ENCODE peak calls at places on chromosomes 12 and 14, in eight cellular contexts. R, F, C, S, G, J, V and Y are unnamed samples. For H3K4me1, the result is how much of the 10 kb centered on the place peaks cover.

GRCh38 chr14:52318829-52319604 is 4.9 kb downstream of the PTGER2 start:
- DNase-seq in R (no peak), F (no peak), C (no peak), S (no peak), G (no peak), J (no peak), V (no peak), Y (no peak)

GRCh38 chr12:58314610-58315009 is 373.2 kb downstream of the ATP23 start:
- DNase-seq in R (no peak), F (no peak), C (no peak), S (no peak), G (no peak), J (no peak), V (no peak), Y (no peak)

GRCh38 chr12:70332236-70332635 is 33.9 kb upstream of the KCNMB4 start:
- DNase-seq in R (no peak), F (no peak), C (no peak), S (no peak), G (no peak), J (no peak), V (no peak), Y (no peak)

GRCh38 chr12:52387859-52388258 is 2.4 kb upstream of the KRT84 start:
- DNase-seq in R (no peak), F (peak), C (no peak), S (no peak), G (no peak), J (no peak), V (no peak), Y (no peak)

GRCh38 chr14:105069887-105070759 is 4.9 kb upstream of the GPR132 start:
- DNase-seq in R (peak), F (peak), C (peak), S (no peak), G (peak), J (no peak), V (no peak), Y (peak)

GRCh38 chr14:74491952-74492351 is 1.2 kb downstream of the NPC2 start:
- DNase-seq in R (no peak), F (no peak), C (no peak), S (no peak), G (no peak), J (peak), V (no peak), Y (no peak)

GRCh38 chr12:7940906-7941305 is 4.9 kb upstream of the SLC2A3 start:
- DNase-seq in R (no peak), F (no peak), C (no peak), S (no peak), G (no peak), J (no peak), V (no peak), Y (no peak)

GRCh38 chr14:36529062-36529461 is 9.0 kb upstream of the NKX2-1 start:
- DNase-seq in R (no peak), F (no peak), C (no peak), S (no peak), G (no peak), J (peak), V (no peak), Y (no peak)

GRCh38 chr12:12443482-12443881 is 86.6 kb downstream of the BORCS5 start:
- DNase-seq in R (no peak), F (no peak), C (no peak), S (no peak), G (peak), J (no peak), V (no peak), Y (no peak)

GRCh38 chr12:3263282-3263681 is 186.1 kb downstream of the TSPAN9 start:
- DNase-seq in R (no peak), F (no peak), C (no peak), S (no peak), G (no peak), J (no peak), V (no peak), Y (no peak)

GRCh38 chr14:68626386-68626785 is 166.5 kb downstream of the ZFP36L1 start:
- DNase-seq in R (no peak), F (peak), C (no peak), S (no peak), G (peak), J (no peak), V (no peak), Y (no peak)

GRCh38 chr14:72164420-72165150 is 232.4 kb downstream of the RGS6 start:
- DNase-seq in R (no peak), F (no peak), C (no peak), S (no peak), G (no peak), J (no peak), V (no peak), Y (no peak)

GRCh38 chr12:106342397-106343212 is 14.9 kb upstream of the POLR3B start:
- DNase-seq in R (peak), F (no peak), C (peak), S (peak), G (peak), J (no peak), V (no peak), Y (no peak)

GRCh38 chr12:9782547-9783382 is 22.1 kb upstream of the CD69 start:
- DNase-seq in R (no peak), F (no peak), C (no peak), S (no peak), G (no peak), J (no peak), V (no peak), Y (no peak)

GRCh38 chr12:40325349-40325960 is 100.7 kb downstream of the LRRK2 start:
- DNase-seq in R (no peak), F (no peak), C (no peak), S (no peak), G (no peak), J (peak), V (no peak), Y (no peak)

GRCh38 chr12:67452119-67452805 is 183.1 kb downstream of the CAND1 start:
- DNase-seq in R (no peak), F (no peak), C (no peak), S (no peak), G (no peak), J (peak), V (no peak), Y (no peak)

GRCh38 chr12:53172352-53172751 is 8.2 kb upstream of the ZNF740 start:
- DNase-seq in R (no peak), F (no peak), C (no peak), S (no peak), G (no peak), J (no peak), V (no peak), Y (no peak)

GRCh38 chr12:20501958-20502357 is 133.6 kb downstream of the PDE3A start:
- DNase-seq in R (no peak), F (no peak), C (no peak), S (no peak), G (no peak), J (no peak), V (no peak), Y (no peak)

GRCh38 chr14:65069874-65070709 is 32.2 kb downstream of the MAX start:
- DNase-seq in R (no peak), F (peak), C (peak), S (no peak), G (no peak), J (peak), V (no peak), Y (no peak)

GRCh38 chr12:72141381-72141780 is 130.8 kb upstream of the TRHDE start:
- DNase-seq in R (no peak), F (no peak), C (no peak), S (no peak), G (no peak), J (peak), V (no peak), Y (no peak)

GRCh38 chr12:10052111-10052913 is 21.8 kb downstream of the CLEC9A start:
- DNase-seq in R (no peak), F (no peak), C (no peak), S (no peak), G (no peak), J (peak), V (no peak), Y (no peak)

GRCh38 chr14:50798048-50798421 is 32.9 kb downstream of the NIN start:
- DNase-seq in R (no peak), F (no peak), C (no peak), S (no peak), G (no peak), J (no peak), V (no peak), Y (no peak)

GRCh38 chr12:84842406-84843013 is 70.1 kb downstream of the SLC6A15 start:
- DNase-seq in R (no peak), F (no peak), C (no peak), S (no peak), G (no peak), J (peak), V (no peak), Y (no peak)

GRCh38 chr12:89412665-89413064 is 60.4 kb upstream of the DUSP6 start:
- DNase-seq in R (no peak), F (no peak), C (no peak), S (no peak), G (no peak), J (no peak), V (no peak), Y (no peak)

GRCh38 chr12:58814036-58814435 is 106.3 kb downstream of the LRIG3 start:
- DNase-seq in R (no peak), F (no peak), C (no peak), S (no peak), G (no peak), J (no peak), V (no peak), Y (no peak)

GRCh38 chr14:77498984-77499527 is 440 bp upstream of the ISM2 start:
- DNase-seq in R (no peak), F (peak), C (no peak), S (no peak), G (no peak), J (no peak), V (no peak), Y (no peak)

GRCh38 chr12:106274575-106275081 is 26.8 kb upstream of the CKAP4 start:
- DNase-seq in R (no peak), F (no peak), C (no peak), S (no peak), G (no peak), J (no peak), V (no peak), Y (no peak)

GRCh38 chr12:40236357-40236850 is 11.6 kb downstream of the LRRK2 start:
- DNase-seq in R (no peak), F (no peak), C (no peak), S (no peak), G (no peak), J (no peak), V (no peak), Y (no peak)

GRCh38 chr14:60094306-60094897 is 2.7 kb downstream of the PCNX4 start:
- DNase-seq in R (no peak), F (no peak), C (no peak), S (no peak), G (no peak), J (no peak), V (no peak), Y (no peak)

GRCh38 chr12:132700212-132700913 is 10.3 kb upstream of the PGAM5 start:
- DNase-seq in R (no peak), F (no peak), C (no peak), S (no peak), G (no peak), J (no peak), V (no peak), Y (no peak)

GRCh38 chr14:57865066-57865449 is 834 bp downstream of the SLC35F4 start:
- DNase-seq in R (peak), F (no peak), C (no peak), S (no peak), G (no peak), J (no peak), V (no peak), Y (no peak)

GRCh38 chr14:87131879-87132278 is 861.1 kb downstream of the GALC start:
- DNase-seq in R (no peak), F (no peak), C (no peak), S (no peak), G (no peak), J (no peak), V (no peak), Y (no peak)

GRCh38 chr12:77617818-77618217 is 212.9 kb upstream of the NAV3 start:
- DNase-seq in R (no peak), F (no peak), C (no peak), S (no peak), G (no peak), J (no peak), V (no peak), Y (no peak)

GRCh38 chr14:94598816-94599655 is 13.2 kb upstream of the SERPINA3 start:
- DNase-seq in R (peak), F (no peak), C (no peak), S (peak), G (peak), J (no peak), V (no peak), Y (no peak)

GRCh38 chr14:34943506-34943905 is 39.3 kb upstream of the SRP54 start:
- DNase-seq in R (no peak), F (no peak), C (no peak), S (no peak), G (no peak), J (no peak), V (no peak), Y (no peak)

GRCh38 chr12:12333407-12333831 is 16.6 kb downstream of the MANSC1 start:
- DNase-seq in R (no peak), F (no peak), C (no peak), S (no peak), G (no peak), J (no peak), V (no peak), Y (no peak)

GRCh38 chr14:71166434-71166833 is 259.2 kb downstream of the PCNX1 start:
- DNase-seq in R (no peak), F (no peak), C (no peak), S (no peak), G (no peak), J (no peak), V (no peak), Y (no peak)

DNA sequence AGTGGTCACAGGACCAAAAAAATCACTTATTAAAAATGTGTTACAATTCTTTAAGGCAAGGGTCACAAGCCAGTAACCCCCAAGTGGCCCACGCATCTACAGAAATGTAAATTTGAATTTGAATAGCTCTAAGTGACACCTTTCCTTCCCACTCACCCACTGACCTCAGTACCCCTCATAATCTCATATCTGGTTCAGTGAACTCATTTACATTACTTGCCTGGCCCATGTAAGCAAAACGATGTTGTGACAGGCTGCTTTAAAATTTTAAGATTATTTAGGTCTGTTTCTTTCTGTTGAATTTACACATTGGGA is 27.4 kb downstream of the NELL2 start:
- DNase-seq in R (no peak), F (no peak), C (no peak), S (no peak), G (no peak), J (no peak), V (no peak), Y (no peak)
- H3K4me1 ChIP-seq in R (under half), F (under half), C (under half), S (under half), G (under half), J (under half), V (under half), Y (under half)

GRCh38 chr14:81423504-81423903 is 23.4 kb upstream of the STON2 start:
- DNase-seq in R (peak), F (no peak), C (peak), S (peak), G (peak), J (no peak), V (no peak), Y (no peak)
- H3K27ac ChIP-seq in R (no peak), F (peak), C (peak), S (peak), G (peak), J (no peak), V (no peak), Y (no peak)

GRCh38 chr14:20807304-20807956 is 4.8 kb upstream of the RNASE1 start:
- DNase-seq in R (no peak), F (no peak), C (no peak), S (no peak), G (no peak), J (no peak), V (no peak), Y (no peak)

GRCh38 chr14:20808084-20808483 is 5.4 kb upstream of the RNASE1 start:
- DNase-seq in R (no peak), F (no peak), C (no peak), S (no peak), G (no peak), J (no peak), V (no peak), Y (no peak)

GRCh38 chr14:20811994-20812393 is 9.3 kb upstream of the RNASE1 start:
- DNase-seq in R (peak), F (no peak), C (peak), S (no peak), G (peak), J (no peak), V (no peak), Y (no peak)

GRCh38 chr14:20812576-20812975 is 9.9 kb upstream of the RNASE1 start:
- DNase-seq in R (no peak), F (no peak), C (no peak), S (no peak), G (no peak), J (no peak), V (no peak), Y (no peak)

GRCh38 chr14:20809917-20810316 is 7.3 kb upstream of the RNASE1 start:
- DNase-seq in R (no peak), F (no peak), C (no peak), S (no peak), G (no peak), J (no peak), V (no peak), Y (no peak)
- H3K4me1 ChIP-seq in R (under half), F (under half), C (under half), S (under half), G (under half), J (under half), V (under half), Y (under half)

DNA sequence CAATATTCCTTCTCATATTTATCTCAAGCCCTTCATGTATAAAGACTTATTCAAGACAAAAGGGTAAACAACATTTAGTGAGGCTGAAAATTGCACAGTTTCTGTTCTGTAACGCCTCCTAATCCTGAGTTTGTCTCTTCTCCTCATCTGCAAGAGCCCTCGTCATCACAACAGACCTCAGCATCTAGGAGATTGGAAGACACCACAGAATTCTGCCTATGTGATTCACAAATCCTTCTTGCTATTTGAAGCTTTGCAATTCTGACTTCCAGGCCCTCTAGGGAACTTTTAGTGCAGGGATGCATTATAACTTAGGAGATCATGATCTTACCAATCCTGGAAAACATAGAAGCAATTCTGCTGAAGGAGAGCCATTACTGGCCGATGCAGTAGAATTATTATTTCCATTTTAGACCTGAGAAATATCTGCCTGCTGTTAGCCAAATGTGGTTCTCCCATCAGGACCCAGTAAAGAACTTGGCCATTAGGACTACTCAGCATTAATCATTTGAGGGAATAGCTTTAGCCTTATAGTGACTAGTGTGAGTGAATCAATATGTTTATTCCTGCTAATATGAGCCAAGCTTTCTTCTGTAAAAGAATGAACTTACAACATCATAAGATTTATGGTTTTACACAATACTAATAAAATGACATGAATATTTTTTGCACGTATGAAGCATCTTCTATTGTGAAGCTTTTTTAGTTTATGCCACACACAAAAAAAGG is 119.5 kb downstream of the ANO4 start:
- DNase-seq in R (no peak), F (no peak), C (no peak), S (no peak), G (no peak), J (no peak), V (no peak), Y (no peak)
- H3K27ac ChIP-seq in R (no peak), F (no peak), C (no peak), S (no peak), G (no peak), J (no peak), V (no peak), Y (no peak)

DNA sequence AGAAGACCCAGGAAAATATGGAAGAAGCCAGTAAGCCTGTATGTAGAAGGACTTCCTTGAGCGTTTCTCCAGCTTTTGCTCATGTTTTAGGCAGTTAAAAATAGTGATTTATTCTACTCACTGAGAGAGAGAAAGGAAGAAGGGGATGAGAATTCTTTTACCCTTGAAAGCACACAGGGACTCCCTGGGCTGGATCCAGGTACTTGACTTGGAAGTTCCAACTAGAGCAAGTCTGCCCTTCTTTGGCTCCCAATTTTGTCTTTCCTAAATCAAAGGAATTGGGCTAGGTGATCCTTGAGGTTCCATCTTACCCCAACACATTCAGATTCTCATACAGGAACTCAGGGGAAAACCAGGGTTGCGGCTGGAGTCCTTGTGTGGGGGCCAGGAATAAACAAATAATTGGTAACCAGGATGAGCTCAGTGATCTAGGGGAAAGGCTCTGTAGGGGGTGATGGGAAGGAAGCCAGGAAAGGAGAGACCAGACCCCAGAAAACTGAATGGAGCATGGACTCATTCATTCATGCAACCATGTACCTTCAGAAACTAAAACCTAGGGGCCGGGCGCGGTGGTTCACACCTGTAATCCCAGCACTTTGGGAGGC is 11.5 kb upstream of the ITGA5 start:
- DNase-seq in R (no peak), F (no peak), C (no peak), S (no peak), G (no peak), J (no peak), V (no peak), Y (no peak)
- H3K4me1 ChIP-seq in R (under half), F (under half), C (half or more), S (under half), G (half or more), J (under half), V (under half), Y (under half)

GRCh38 chr12:56574210-56574609 is 52.6 kb downstream of the RBMS2 start:
- DNase-seq in R (no peak), F (no peak), C (no peak), S (no peak), G (no peak), J (no peak), V (no peak), Y (no peak)

GRCh38 chr12:56565510-56566101 is 44.0 kb downstream of the RBMS2 start:
- DNase-seq in R (peak), F (peak), C (peak), S (peak), G (peak), J (no peak), V (no peak), Y (no peak)

DNA sequence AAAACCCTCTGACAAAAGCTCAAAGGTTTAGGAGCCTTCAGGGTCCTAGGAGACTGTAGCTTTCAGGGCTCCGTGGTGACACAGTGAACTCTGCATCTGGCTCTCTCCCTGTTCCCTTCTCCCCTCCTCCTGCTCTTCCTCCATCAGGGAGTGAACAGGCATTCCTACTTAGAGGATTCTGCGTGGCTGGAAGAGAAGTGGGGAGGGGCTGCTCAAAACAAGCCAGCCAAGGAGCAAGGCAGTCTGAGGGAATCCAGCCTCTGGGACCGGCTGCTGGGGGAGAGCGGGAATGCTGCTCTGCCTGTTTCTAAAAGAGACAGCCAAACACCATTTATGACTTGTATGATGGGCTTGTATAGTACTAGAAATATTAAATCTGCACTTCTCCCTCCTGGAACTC is 49.5 kb downstream of the RBMS2 start:
- DNase-seq in R (no peak), F (no peak), C (no peak), S (no peak), G (no peak), J (no peak), V (no peak), Y (no peak)
- H3K27ac ChIP-seq in R (no peak), F (peak), C (peak), S (peak), G (peak), J (no peak), V (no peak), Y (no peak)